ENCODE peak calls at places on chromosomes 4 and X, in six cellular contexts. L is breast epithelium, U is uterus, Z is neural progenitor cell, G is gastrocnemius medialis, F is H9. E is an unnamed sample. For H3K9me3, the result is how much of the 10 kb centered on the place peaks cover.

GRCh38 chrX:21691512-21692018 is 33.4 kb upstream of the KLHL34 start:
- DNase-seq in L (no peak), U (no peak), Z (no peak), G (no peak), F (no peak), E (no peak)

GRCh38 chr4:109810580-109811387 is 4.8 kb upstream of the GAR1 start:
- DNase-seq in L (no peak), U (no peak), Z (no peak), G (no peak), F (no peak), E (no peak)

GRCh38 chr4:159006202-159006601 is 96.7 kb upstream of the RAPGEF2 start:
- DNase-seq in L (no peak), U (no peak), Z (no peak), G (no peak), F (no peak), E (no peak)

GRCh38 chr4:141133146-141134006 is at the start of gene RNF150:
- DNase-seq in L (peak), U (peak), Z (peak), G (peak), F (peak), E (peak)

GRCh38 chr4:185143596-185143969 is 517 bp downstream of the SLC25A4 start:
- DNase-seq in L (peak), U (peak), Z (no peak), G (peak), F (no peak), E (no peak)

GRCh38 chr4:63814171-63814964 is 594.9 kb downstream of the TECRL start:
- DNase-seq in L (no peak), U (no peak), Z (no peak), G (no peak), F (no peak), E (no peak)

GRCh38 chr4:118947095-118947494 is 58.4 kb downstream of the SYNPO2 start:
- DNase-seq in L (no peak), U (no peak), Z (no peak), G (no peak), F (no peak), E (no peak)

GRCh38 chr4:150581611-150582010 is 340 bp upstream of the MAB21L2 start:
- DNase-seq in L (no peak), U (no peak), Z (peak), G (no peak), F (peak), E (peak)

GRCh38 chr4:20612313-20612712 is 87.9 kb upstream of the PACRGL start:
- DNase-seq in L (no peak), U (no peak), Z (no peak), G (no peak), F (no peak), E (peak)

GRCh38 chr4:168587326-168588125 is 90.7 kb downstream of the PALLD start:
- DNase-seq in L (peak), U (peak), Z (no peak), G (peak), F (no peak), E (no peak)

GRCh38 chr4:54806351-54806750 is 148.6 kb downstream of the KIT start:
- DNase-seq in L (no peak), U (no peak), Z (no peak), G (no peak), F (no peak), E (no peak)

GRCh38 chrX:107272431-107272921 is 66.1 kb downstream of the DNAAF6 start:
- DNase-seq in L (no peak), U (no peak), Z (peak), G (no peak), F (peak), E (no peak)

DNA sequence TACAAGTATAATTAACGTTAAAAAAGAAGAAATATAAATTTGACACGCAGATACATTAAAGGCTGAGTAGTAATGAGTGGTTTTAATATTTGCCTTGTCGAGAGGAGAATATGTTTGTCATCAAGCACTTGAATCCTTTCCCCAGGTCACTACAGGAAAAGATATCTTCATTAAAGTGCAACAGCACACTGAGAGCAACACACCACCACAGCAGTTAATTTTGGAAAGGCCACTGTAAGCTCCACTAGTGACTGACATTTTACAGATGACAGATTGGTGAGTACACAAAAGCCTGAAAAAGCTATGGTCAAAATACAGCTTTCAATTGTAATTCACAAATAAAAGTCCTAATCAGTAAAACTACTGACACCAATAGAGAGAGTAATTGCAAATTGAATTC is 76.6 kb downstream of the ZNF718 start:
- DNase-seq in L (no peak), U (no peak), Z (no peak), G (no peak), F (no peak), E (no peak)
- H3K9me3 ChIP-seq in L (half or more), U (under half), Z (under half), G (under half), F (half or more), E (under half)

GRCh38 chrX:9291666-9292065 is 173.2 kb upstream of the TBL1X start:
- DNase-seq in L (no peak), U (no peak), Z (peak), G (no peak), F (peak), E (no peak)

GRCh38 chrX:9293051-9293496 is 171.8 kb upstream of the TBL1X start:
- DNase-seq in L (no peak), U (no peak), Z (peak), G (no peak), F (peak), E (no peak)

DNA sequence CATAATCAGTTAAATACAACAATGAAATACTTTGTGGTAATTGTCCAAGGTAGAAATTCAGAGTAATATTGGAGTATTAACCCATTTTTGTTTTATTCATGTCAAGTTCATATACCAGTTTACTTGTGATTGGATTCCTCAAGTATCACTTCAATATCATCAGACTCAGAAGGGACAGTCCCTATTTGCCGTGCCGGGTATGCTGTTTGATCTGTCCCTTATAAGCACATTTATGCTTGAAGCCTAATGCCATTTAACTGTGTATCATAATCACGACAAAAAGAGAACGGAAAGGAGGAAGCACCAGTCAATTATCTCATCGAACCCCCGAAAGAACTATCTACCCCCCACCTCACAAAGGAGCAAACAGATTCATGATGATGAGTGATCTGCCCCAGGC is 171.0 kb upstream of the TBL1X start:
- DNase-seq in L (no peak), U (no peak), Z (no peak), G (no peak), F (no peak), E (no peak)
- H3K9me3 ChIP-seq in L (under half), U (under half), Z (under half), G (under half), F (under half), E (under half)

DNA sequence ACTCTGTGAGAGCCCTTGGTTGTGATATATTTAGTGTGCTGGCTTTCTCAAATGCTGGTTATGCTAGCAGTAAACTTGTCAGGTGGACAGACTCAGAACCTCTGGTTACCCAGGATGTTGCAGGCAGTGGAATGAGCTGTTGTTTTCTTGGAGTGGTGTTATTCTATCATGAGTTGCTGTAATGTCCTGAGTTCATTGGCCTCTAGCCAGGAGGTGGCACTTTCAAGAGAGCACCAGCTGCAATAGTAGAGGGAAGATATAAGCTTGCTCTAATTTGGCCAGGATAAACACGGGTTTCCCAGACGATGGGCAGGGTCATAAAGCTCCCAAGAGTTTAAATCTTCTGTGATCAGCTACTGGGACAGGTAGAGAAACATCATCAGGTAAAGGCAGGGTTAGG is 95.0 kb upstream of the UBQLN2 start:
- DNase-seq in L (no peak), U (no peak), Z (no peak), G (no peak), F (no peak), E (no peak)
- H3K9me3 ChIP-seq in L (under half), U (under half), Z (under half), G (under half), F (under half), E (under half)

GRCh38 chrX:54992911-54993622 is 921 bp downstream of the PFKFB1 start:
- DNase-seq in L (no peak), U (no peak), Z (no peak), G (peak), F (no peak), E (no peak)
- H3K9me3 ChIP-seq in L (under half), U (under half), Z (under half), G (under half), F (under half), E (under half)

GRCh38 chrX:145673851-145674250 is 143.8 kb upstream of the SLITRK2 start:
- DNase-seq in L (no peak), U (no peak), Z (no peak), G (no peak), F (no peak), E (no peak)
- H3K9me3 ChIP-seq in L (under half), U (under half), Z (under half), G (under half), F (under half), E (under half)

DNA sequence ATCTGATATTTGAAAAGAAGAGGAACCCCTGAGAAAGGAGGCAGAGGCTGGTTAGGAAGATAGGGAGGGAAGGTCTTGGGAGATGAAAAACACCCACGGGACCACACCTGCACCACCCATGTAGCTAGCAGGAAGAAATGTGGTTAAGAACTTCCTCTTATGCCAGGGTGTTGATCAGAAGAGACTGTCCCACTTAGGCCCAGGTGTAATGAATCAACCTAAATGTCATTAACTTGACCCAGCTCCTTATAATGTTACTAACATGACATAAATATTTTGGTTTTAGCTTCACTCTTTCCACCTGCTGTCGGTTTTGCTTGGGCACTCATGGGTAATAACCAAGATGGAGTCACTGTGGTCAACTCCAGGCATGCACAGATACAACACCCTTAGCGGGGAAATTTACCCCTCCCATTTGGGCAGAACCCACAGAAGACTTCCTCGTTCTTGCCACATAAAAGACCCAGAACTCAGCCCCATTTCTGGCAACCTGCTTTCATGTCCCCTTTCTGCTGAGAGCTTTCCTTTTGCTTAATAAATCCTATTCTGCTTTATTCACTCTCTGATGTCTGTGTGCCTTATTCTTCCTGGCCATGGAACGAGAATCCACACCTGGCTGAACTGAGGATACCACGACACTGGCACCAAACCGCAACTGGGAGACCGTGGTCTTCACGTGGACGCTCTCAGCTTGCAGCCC is 46.8 kb downstream of the ZNF141 start:
- DNase-seq in L (no peak), U (no peak), Z (no peak), G (no peak), F (no peak), E (no peak)
- H3K9me3 ChIP-seq in L (half or more), U (under half), Z (under half), G (under half), F (under half), E (half or more)

E was measured in AG04450.